ENCODE peak calls at places on chromosomes 4 and X, in eight cellular contexts. Y is chondrocyte, G is H9, E is left lung, J is GM10248, I is bronchial epithelial cell, C is GM12865, S is endothelial cell. P is an unnamed sample.
A peak's percentile ranks its signal among the peaks of the same experiment; 100 is the strongest.

GRCh38 chr4:41509411-41510008 is 28.4 kb upstream of the LIMCH1 start:
- DNase-seq in G (no peak), J (no peak), Y (no peak), C (no peak), E (no peak), I (no peak), S (no peak), P (no peak)

GRCh38 chrX:20265221-20265725 is 1.4 kb downstream of the RPS6KA3 start:
- DNase-seq in E (peak; percentile 74), I (peak; percentile 80), C (peak; percentile 68), J (peak; percentile 37), G (peak; percentile 42), S (peak; percentile 16), Y (no peak), P (no peak)

GRCh38 chrX:17597836-17598434 is 139.4 kb upstream of the SCML1 start:
- DNase-seq in S (no peak), J (no peak), C (no peak), E (peak; percentile 70), Y (no peak), G (no peak), I (no peak), P (no peak)

GRCh38 chr4:147714575-147715401 is 17.1 kb upstream of the ARHGAP10 start:
- DNase-seq in G (no peak), C (no peak), S (no peak), E (no peak), J (no peak), Y (no peak), I (peak; percentile 70), P (no peak)

GRCh38 chr4:5805270-5805669 is 87.6 kb downstream of the CRMP1 start:
- DNase-seq in Y (no peak), C (no peak), J (no peak), S (no peak), G (no peak), E (no peak), I (no peak), P (no peak)

GRCh38 chr4:38660838-38661237 is 3.2 kb upstream of the KLF3 start:
- DNase-seq in C (no peak), I (no peak), J (no peak), Y (no peak), E (no peak), G (no peak), S (no peak), P (no peak)

GRCh38 chrX:34918856-34919255 is 23.7 kb upstream of the FAM47B start:
- DNase-seq in Y (no peak), S (peak; percentile 23), J (no peak), C (no peak), I (peak; percentile 59), G (peak; percentile 50), E (no peak), P (no peak)

GRCh38 chrX:19875051-19875432 is 12.4 kb downstream of the SH3KBP1 start:
- DNase-seq in C (peak; percentile 50), S (no peak), Y (no peak), I (no peak), G (no peak), E (no peak), J (no peak), P (no peak)

GRCh38 chrX:133674726-133675470 is 259.6 kb upstream of the GPC4 start:
- DNase-seq in C (no peak), I (peak; percentile 65), Y (no peak), J (no peak), S (no peak), G (peak; percentile 32), E (peak; percentile 36), P (no peak)

GRCh38 chrX:151984891-151985290 is 10.4 kb upstream of the GABRE start:
- DNase-seq in G (no peak), I (peak; percentile 64), E (no peak), Y (no peak), C (no peak), S (no peak), J (no peak), P (no peak)

GRCh38 chrX:40281341-40282005 is 183.7 kb upstream of the BCOR start:
- DNase-seq in E (no peak), J (no peak), S (no peak), I (no peak), C (peak; percentile 52), G (no peak), Y (no peak), P (no peak)

GRCh38 chr4:182447938-182448280 is 204.7 kb downstream of the TENM3 start:
- DNase-seq in S (peak; percentile 28), G (no peak), C (no peak), I (no peak), J (no peak), Y (no peak), E (no peak), P (no peak)

GRCh38 chrX:39212456-39212855 is 411.2 kb downstream of the MID1IP1 start:
- DNase-seq in I (peak; percentile 21), C (no peak), J (no peak), E (no peak), G (no peak), S (no peak), Y (no peak), P (no peak)

GRCh38 chrX:52034211-52034610 is 34.8 kb downstream of the MAGED4B start:
- DNase-seq in I (no peak), G (no peak), J (no peak), E (no peak), C (no peak), Y (no peak), S (no peak), P (no peak)

GRCh38 chr4:1398686-1399507 is 7.3 kb downstream of the NKX1-1 start:
- DNase-seq in S (no peak), C (no peak), J (no peak), I (no peak), G (no peak), Y (peak; percentile 72), E (peak; percentile 22), P (peak; percentile 63)

GRCh38 chrX:29299689-29300088 is 712.4 kb downstream of the IL1RAPL1 start:
- DNase-seq in E (no peak), I (peak; percentile 15), S (no peak), C (no peak), G (no peak), J (no peak), Y (no peak), P (no peak)

GRCh38 chr4:11503166-11503565 is 74.5 kb upstream of the HS3ST1 start:
- DNase-seq in J (no peak), S (no peak), E (no peak), I (no peak), G (no peak), Y (no peak), C (no peak), P (no peak)

GRCh38 chr4:145876531-145877180 is 62.0 kb downstream of the ZNF827 start:
- DNase-seq in G (no peak), S (no peak), E (no peak), Y (no peak), I (no peak), C (no peak), J (no peak), P (no peak)

GRCh38 chr4:173343832-173344397 is 9.8 kb upstream of the HMGB2 start:
- DNase-seq in J (no peak), S (no peak), G (no peak), E (no peak), I (no peak), C (no peak), Y (no peak), P (no peak)

GRCh38 chrX:47574609-47575325 is 7.5 kb upstream of the TIMP1 start:
- DNase-seq in I (no peak), S (no peak), J (peak; percentile 10), G (no peak), C (no peak), Y (no peak), E (no peak), P (no peak)

DNA sequence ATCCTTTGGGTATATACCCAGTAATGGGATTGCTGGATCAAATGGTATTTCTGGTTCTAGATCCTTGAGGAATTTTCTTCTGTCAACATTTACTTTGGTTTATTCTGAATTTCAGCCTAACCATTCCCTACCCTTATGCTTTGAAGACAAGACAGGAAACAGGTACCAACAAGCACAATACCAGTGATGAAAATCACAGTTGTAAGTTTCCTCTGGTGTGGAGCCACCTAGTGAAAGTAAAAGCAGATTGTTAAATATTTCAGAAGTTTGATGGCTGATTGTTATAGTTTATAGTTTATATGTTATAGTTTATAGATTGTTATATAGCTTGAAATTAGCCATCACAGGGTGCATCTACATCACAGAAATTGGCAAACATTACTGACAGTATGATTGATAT is 104.5 kb upstream of the AGA start:
- DNase-seq in S (no peak), Y (no peak), E (no peak), G (no peak), I (peak; percentile 47), J (no peak), C (no peak), P (no peak)
- TF ChIP-seq CTCF in S (no peak), Y (peak; percentile 46), E (no peak), G (no peak), I (peak; percentile 15), J (no peak), C (no peak), P (no peak)

DNA sequence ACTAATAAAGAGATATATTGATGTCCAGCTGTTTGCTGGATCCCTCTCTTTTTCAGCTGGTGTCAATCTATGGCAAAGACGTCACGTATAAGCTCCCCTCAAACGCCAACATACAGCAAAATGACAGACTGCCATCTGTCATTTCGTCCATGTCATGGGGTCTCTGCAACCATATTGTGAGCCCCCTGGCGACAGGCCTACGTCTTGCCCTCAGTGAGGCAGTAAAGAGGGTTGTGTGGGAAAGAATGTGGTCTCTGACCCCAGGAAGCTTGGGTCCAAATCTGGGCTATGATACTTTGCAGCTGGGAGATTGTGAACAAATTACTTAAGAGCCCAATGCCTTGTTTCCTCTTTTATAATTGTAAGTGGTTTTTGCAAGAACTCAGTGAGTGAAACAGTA is 7.4 kb downstream of the SUPT20HL2 start:
- DNase-seq in S (no peak), I (no peak), C (peak; percentile 5), G (peak; percentile 56), Y (no peak), J (no peak), E (no peak), P (no peak)
- TF ChIP-seq CTCF in S (no peak), I (no peak), C (no peak), G (peak; percentile 54), Y (peak; percentile 17), J (no peak), E (no peak), P (peak; percentile 54)

DNA sequence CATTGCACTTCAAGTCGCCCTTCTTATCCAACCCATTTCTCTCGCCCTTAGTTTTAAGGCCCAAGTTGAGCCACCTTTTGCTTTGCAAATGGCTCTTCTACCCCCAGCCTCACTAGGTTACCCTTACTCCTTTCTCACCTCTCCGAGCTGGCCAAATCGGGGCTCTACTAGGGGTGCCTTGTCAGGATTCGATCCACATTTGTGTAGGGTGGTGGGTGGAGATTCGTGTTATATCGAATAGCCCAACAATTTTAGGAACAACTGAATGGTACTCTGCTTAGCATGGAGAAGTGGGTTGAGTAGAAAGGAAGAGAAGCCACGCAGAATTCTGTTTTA is 3.5 kb downstream of the SLIT2 start:
- DNase-seq in Y (no peak), E (no peak), S (no peak), I (no peak), J (no peak), G (no peak), C (no peak), P (no peak)
- TF ChIP-seq CTCF in Y (peak; percentile 1), E (no peak), S (no peak), I (no peak), J (no peak), G (no peak), C (no peak), P (no peak)

DNA sequence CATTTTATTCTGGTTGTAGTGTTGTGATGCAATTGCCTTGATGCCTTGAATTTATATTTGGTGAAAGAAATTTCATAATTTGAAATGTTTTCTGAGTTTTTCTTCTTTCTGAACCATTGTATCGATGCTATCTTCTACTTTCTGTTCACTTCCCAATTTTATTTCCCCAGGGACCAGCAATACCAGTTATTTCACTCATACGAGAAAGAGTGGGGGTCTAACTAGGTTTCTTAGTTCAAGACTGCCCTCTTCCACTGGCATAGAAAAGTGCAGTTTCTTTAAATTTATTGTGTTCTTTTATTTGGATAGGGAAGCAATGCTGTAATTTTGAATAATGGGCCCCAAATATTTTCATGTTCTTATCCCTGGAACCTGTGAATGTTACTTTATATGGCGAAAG is 544.0 kb upstream of the ADGRL3 start:
- DNase-seq in I (no peak), Y (no peak), J (no peak), S (no peak), G (no peak), C (no peak), E (no peak), P (no peak)
- TF ChIP-seq CTCF in I (no peak), Y (peak; percentile 74), J (no peak), S (no peak), G (peak; percentile 50), C (no peak), E (no peak), P (peak; percentile 33)